ENCODE peak calls at places on chromosome 9, in four cellular contexts. One of them, this sample, is unnamed.

GRCh38 chr9:111037744-111038335 is 430 bp downstream of the LPAR1 start:
- DNase-seq in fibroblast of lung: peak; percentile 31
- DNase-seq in small intestine: peak; percentile 37
- DNase-seq in PC-3: peak; percentile 42
- DNase-seq in this sample: no peak

GRCh38 chr9:129336130-129336528 is 158.1 kb upstream of the IER5L start:
- DNase-seq in fibroblast of lung: no peak
- DNase-seq in small intestine: no peak
- DNase-seq in PC-3: no peak
- DNase-seq in this sample: no peak

GRCh38 chr9:131677445-131678180 is 62.3 kb downstream of the RAPGEF1 start:
- DNase-seq in PC-3: peak; percentile 48
- DNase-seq in fibroblast of lung: peak; percentile 80
- DNase-seq in small intestine: no peak
- DNase-seq in this sample: no peak

GRCh38 chr9:136882109-136882946 is 4.0 kb upstream of the TRAF2 start:
- DNase-seq in small intestine: peak; percentile 79
- DNase-seq in fibroblast of lung: peak; percentile 64
- DNase-seq in PC-3: peak; percentile 64
- DNase-seq in this sample: peak; percentile 69

GRCh38 chr9:13484186-13484585 is 204.7 kb upstream of the MPDZ start:
- DNase-seq in fibroblast of lung: no peak
- DNase-seq in small intestine: no peak
- DNase-seq in PC-3: no peak
- DNase-seq in this sample: no peak

GRCh38 chr9:34446468-34446891 is 11.9 kb downstream of the FAM219A start:
- DNase-seq in fibroblast of lung: no peak
- DNase-seq in PC-3: no peak
- DNase-seq in small intestine: no peak
- DNase-seq in this sample: no peak

GRCh38 chr9:108445431-108446018 is 410.3 kb downstream of the ACTL7B start:
- DNase-seq in small intestine: no peak
- DNase-seq in PC-3: no peak
- DNase-seq in fibroblast of lung: no peak
- DNase-seq in this sample: no peak

GRCh38 chr9:135468866-135469521 is 10.6 kb upstream of the PPP1R26 start:
- DNase-seq in small intestine: peak; percentile 65
- DNase-seq in fibroblast of lung: peak; percentile 46
- DNase-seq in PC-3: peak; percentile 77
- DNase-seq in this sample: peak; percentile 33

GRCh38 chr9:15231788-15232635 is 75.0 kb downstream of the TTC39B start:
- DNase-seq in fibroblast of lung: peak; percentile 39
- DNase-seq in small intestine: no peak
- DNase-seq in PC-3: peak; percentile 13
- DNase-seq in this sample: no peak

GRCh38 chr9:113563856-113564514 is 100.5 kb downstream of the RGS3 start:
- DNase-seq in fibroblast of lung: no peak
- DNase-seq in small intestine: peak; percentile 69
- DNase-seq in PC-3: no peak
- DNase-seq in this sample: no peak
- H3K4me1 ChIP-seq in fibroblast of lung: peaks cover 31% of the 10 kb centered on the region
- H3K4me1 ChIP-seq in small intestine: peaks cover 3% of the 10 kb centered on the region
- H3K4me1 ChIP-seq in PC-3: no peaks in the 10 kb centered on the region
- H3K4me1 ChIP-seq in this sample: peaks cover 8% of the 10 kb centered on the region

DNA sequence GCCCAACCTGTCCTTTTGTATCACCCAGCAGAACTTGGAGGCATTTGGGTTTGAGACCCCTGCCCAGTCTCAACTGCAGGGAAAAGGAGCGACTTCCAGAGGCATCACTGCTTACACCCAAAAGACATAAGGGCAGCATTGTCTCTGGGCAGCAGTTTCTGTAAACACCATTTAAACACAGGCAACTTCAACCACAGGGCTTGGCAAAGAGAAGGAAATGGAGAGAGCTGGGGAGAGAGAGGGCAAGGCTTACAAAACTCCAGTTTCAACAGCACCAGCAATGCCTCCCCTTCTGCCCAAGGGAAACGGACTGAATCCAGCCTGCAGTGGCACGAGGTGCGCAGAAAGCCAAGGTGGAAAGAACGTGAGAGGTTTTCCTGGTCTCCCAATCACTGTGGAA is 147.6 kb downstream of the ROR2 start:
- DNase-seq in fibroblast of lung: peak; percentile 60
- DNase-seq in small intestine: no peak
- DNase-seq in PC-3: no peak
- DNase-seq in this sample: no peak
- H3K4me1 ChIP-seq in fibroblast of lung: peaks cover 3% of the 10 kb centered on the region
- H3K4me1 ChIP-seq in small intestine: no peaks in the 10 kb centered on the region
- H3K4me1 ChIP-seq in PC-3: no peaks in the 10 kb centered on the region
- H3K4me1 ChIP-seq in this sample: no peaks in the 10 kb centered on the region

DNA sequence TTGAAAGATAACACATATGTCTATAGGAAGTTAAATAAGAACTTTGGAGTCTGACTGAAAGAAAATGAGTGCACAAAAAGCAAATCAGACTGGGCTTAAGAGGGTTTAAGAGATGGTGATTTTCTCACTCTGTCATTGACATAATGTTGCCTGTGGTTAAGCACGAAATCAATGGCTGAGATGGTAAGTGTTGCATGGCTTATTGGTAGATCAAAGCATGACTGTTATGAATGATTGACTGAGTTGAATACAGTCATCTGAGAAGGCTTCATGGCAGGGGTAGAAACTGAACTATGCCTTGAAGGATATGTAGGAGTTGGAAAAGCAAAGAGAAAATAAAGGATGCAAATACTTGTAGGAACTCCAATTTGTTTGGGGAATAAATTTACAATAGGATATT is 136.6 kb downstream of the PLPPR1 start:
- DNase-seq in small intestine: no peak
- DNase-seq in PC-3: no peak
- DNase-seq in fibroblast of lung: no peak
- DNase-seq in this sample: no peak
- H3K4me1 ChIP-seq in small intestine: no peaks in the 10 kb centered on the region
- H3K4me1 ChIP-seq in PC-3: no peaks in the 10 kb centered on the region
- H3K4me1 ChIP-seq in fibroblast of lung: no peaks in the 10 kb centered on the region
- H3K4me1 ChIP-seq in this sample: no peaks in the 10 kb centered on the region

GRCh38 chr9:4382722-4383317 is 83.0 kb upstream of the GLIS3 start:
- DNase-seq in small intestine: peak; percentile 52
- DNase-seq in fibroblast of lung: peak; percentile 24
- DNase-seq in PC-3: peak; percentile 50
- DNase-seq in this sample: peak; percentile 9
- H3K4me1 ChIP-seq in small intestine: no peaks in the 10 kb centered on the region
- H3K4me1 ChIP-seq in fibroblast of lung: no peaks in the 10 kb centered on the region
- H3K4me1 ChIP-seq in PC-3: no peaks in the 10 kb centered on the region
- H3K4me1 ChIP-seq in this sample: no peaks in the 10 kb centered on the region

This sample was measured in CD4-positive, CD25-positive, alpha-beta regulatory T cell.